ENCODE peak calls at places on chromosomes 7 and 10, in ten cellular contexts. B is endothelial cell of umbilical vein, T is BJ, L is GM20000, U is GM12878, N is cardiac fibroblast, R is neural crest cell, I is adrenal gland, K is fibroblast of lung, S is HFFc6. P is an unnamed sample.

GRCh38 chr7:116330961-116331360 is 120.6 kb downstream of the TES start:
- DNase-seq in B (peak; percentile 42), T (peak; percentile 83), L (no peak), U (no peak), N (peak; percentile 79), R (no peak), I (no peak), K (peak; percentile 89), S (peak; percentile 13), P (no peak)

GRCh38 chr10:105466521-105466920 is 825.4 kb downstream of the SORCS3 start:
- DNase-seq in B (no peak), T (no peak), L (no peak), U (no peak), N (no peak), R (no peak), I (no peak), K (no peak), S (no peak), P (no peak)

GRCh38 chr10:10128387-10128786 is 889.3 kb upstream of the CELF2 start:
- DNase-seq in B (no peak), T (no peak), L (no peak), U (no peak), N (peak; percentile 45), R (no peak), I (no peak), K (peak; percentile 19), S (no peak), P (no peak)

GRCh38 chr7:112254709-112255387 is 48.4 kb downstream of the ZNF277 start:
- DNase-seq in B (no peak), T (no peak), L (no peak), U (no peak), N (no peak), R (no peak), I (no peak), K (no peak), S (no peak), P (no peak)

GRCh38 chr7:29639887-29640600 is 76.4 kb downstream of the PRR15 start:
- DNase-seq in B (no peak), T (no peak), L (no peak), U (no peak), N (no peak), R (no peak), I (no peak), K (no peak), S (no peak), P (no peak)

GRCh38 chr10:31215052-31215451 is 104.0 kb upstream of the ZEB1 start:
- DNase-seq in B (no peak), T (no peak), L (no peak), U (no peak), N (no peak), R (no peak), I (no peak), K (no peak), S (no peak), P (no peak)

GRCh38 chr7:4830176-4830575 is 31.7 kb downstream of the PAPOLB start:
- DNase-seq in B (peak; percentile 80), T (no peak), L (peak; percentile 78), U (peak; percentile 11), N (peak; percentile 74), R (peak; percentile 74), I (peak; percentile 84), K (peak; percentile 48), S (peak; percentile 57), P (peak; percentile 47)

GRCh38 chr10:3756360-3756740 is 28.7 kb downstream of the KLF6 start:
- DNase-seq in B (no peak), T (no peak), L (no peak), U (no peak), N (no peak), R (no peak), I (no peak), K (no peak), S (no peak), P (no peak)

GRCh38 chr10:116627386-116627933 is 6.7 kb downstream of the PNLIPRP2 start:
- DNase-seq in B (no peak), T (no peak), L (peak; percentile 20), U (no peak), N (peak; percentile 7), R (peak; percentile 53), I (peak; percentile 49), K (peak; percentile 1), S (no peak), P (no peak)

GRCh38 chr10:37301271-37301670 is 175.9 kb downstream of the ANKRD30A start:
- DNase-seq in B (no peak), T (no peak), L (no peak), U (no peak), N (no peak), R (no peak), I (no peak), K (no peak), S (no peak), P (no peak)

GRCh38 chr10:31509989-31510388 is 191.0 kb downstream of the ZEB1 start:
- DNase-seq in B (no peak), T (no peak), L (no peak), U (no peak), N (no peak), R (no peak), I (no peak), K (no peak), S (no peak), P (no peak)

GRCh38 chr7:131606346-131607290 is 50.2 kb upstream of the PODXL start:
- DNase-seq in B (no peak), T (no peak), L (no peak), U (no peak), N (no peak), R (no peak), I (no peak), K (no peak), S (no peak), P (no peak)

GRCh38 chr10:80501913-80502521 is 35.7 kb upstream of the SH2D4B start:
- DNase-seq in B (no peak), T (no peak), L (no peak), U (no peak), N (no peak), R (no peak), I (peak; percentile 39), K (peak; percentile 58), S (no peak), P (no peak)

GRCh38 chr7:96921231-96921630 is 84.1 kb upstream of the DLX6 start:
- DNase-seq in B (no peak), T (no peak), L (no peak), U (no peak), N (no peak), R (no peak), I (no peak), K (no peak), S (no peak), P (no peak)

DNA sequence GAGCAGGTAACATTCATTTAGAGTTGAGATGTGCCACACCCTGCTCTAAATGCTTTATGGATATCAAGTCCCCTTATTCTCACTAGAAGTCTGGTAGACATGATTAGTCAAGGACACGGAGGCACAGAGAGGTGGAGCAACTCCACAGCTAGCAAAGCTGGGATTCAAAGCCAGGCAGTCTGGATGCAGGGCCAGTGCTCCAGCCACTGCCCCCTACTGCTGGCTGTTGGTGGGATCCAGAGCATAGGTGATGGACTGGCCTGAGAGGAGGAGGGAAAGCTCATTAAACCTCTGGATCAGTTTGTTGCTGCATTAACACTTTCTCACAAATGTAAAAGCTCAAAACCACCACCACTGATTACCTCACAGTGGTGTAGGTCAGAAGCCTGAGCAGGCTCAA is 22.6 kb upstream of the KBTBD2 start:
- DNase-seq in B (no peak), T (no peak), L (no peak), U (no peak), N (no peak), R (no peak), I (no peak), K (no peak), S (no peak), P (no peak)
- TF ChIP-seq CTCF in B (no peak), T (peak; percentile 19), L (no peak), U (no peak), N (peak; percentile 14), R (no peak), I (no peak), K (peak; percentile 9), S (peak; percentile 35), P (no peak)

GRCh38 chr7:95687759-95688343 is 84.5 kb upstream of the DYNC1I1 start:
- DNase-seq in B (peak; percentile 29), T (no peak), L (no peak), U (no peak), N (peak; percentile 65), R (peak; percentile 25), I (peak; percentile 58), K (peak; percentile 5), S (peak; percentile 41), P (no peak)

GRCh38 chr7:95682913-95683312 is 86.6 kb upstream of the PDK4 start:
- DNase-seq in B (no peak), T (no peak), L (no peak), U (no peak), N (peak; percentile 6), R (no peak), I (no peak), K (no peak), S (no peak), P (no peak)

GRCh38 chr7:95686109-95686508 is 86.2 kb upstream of the DYNC1I1 start:
- DNase-seq in B (peak; percentile 64), T (no peak), L (peak; percentile 13), U (no peak), N (peak; percentile 84), R (peak; percentile 9), I (peak; percentile 81), K (peak; percentile 38), S (peak; percentile 44), P (peak; percentile 62)

GRCh38 chr7:95684505-95684904 is 87.8 kb upstream of the DYNC1I1 start:
- DNase-seq in B (no peak), T (no peak), L (no peak), U (no peak), N (no peak), R (no peak), I (no peak), K (no peak), S (no peak), P (no peak)

GRCh38 chr7:95684037-95684436 is 87.7 kb upstream of the PDK4 start:
- DNase-seq in B (peak; percentile 48), T (no peak), L (peak; percentile 8), U (no peak), N (peak; percentile 78), R (no peak), I (peak; percentile 57), K (peak; percentile 7), S (peak; percentile 2), P (peak; percentile 28)
- TF ChIP-seq CTCF in B (peak; percentile 11), T (peak; percentile 53), L (no peak), U (peak; percentile 26), N (peak; percentile 42), R (peak; percentile 70), I (peak; percentile 77), K (peak; percentile 41), S (peak; percentile 55), P (peak; percentile 47)

GRCh38 chr7:40489844-40490602 is 355.2 kb downstream of the SUGCT start:
- DNase-seq in B (no peak), T (no peak), L (no peak), U (no peak), N (no peak), R (no peak), I (no peak), K (no peak), S (no peak), P (no peak)
- TF ChIP-seq CTCF in B (no peak), T (no peak), L (no peak), U (no peak), N (no peak), R (no peak), I (no peak), K (no peak), S (no peak), P (no peak)

GRCh38 chr10:6721480-6721879 is 141.4 kb upstream of the PRKCQ start:
- DNase-seq in B (peak; percentile 94), T (peak; percentile 93), L (no peak), U (no peak), N (peak; percentile 98), R (no peak), I (peak; percentile 55), K (peak; percentile 96), S (peak; percentile 94), P (no peak)
- TF ChIP-seq CTCF in B (peak; percentile 38), T (peak; percentile 54), L (no peak), U (no peak), N (peak; percentile 7), R (no peak), I (no peak), K (peak; percentile 44), S (peak; percentile 53), P (no peak)